ENCODE peak calls at places on chromosomes 5 and 9, in nine cellular contexts. Q is A549, Y is astrocyte, A is esophagus squamous epithelium, U is breast epithelium, B is left ventricle myocardium inferior, C is cardiac fibroblast, E is astrocyte of the spinal cord, L is HFF-Myc. W is an unnamed sample.

GRCh38 chr9:136943291-136944093 is 1.0 kb downstream of the FBXW5 start:
- DNase-seq in L (no peak), C (peak; percentile 34), Q (peak; percentile 50), A (no peak), B (no peak), E (peak; percentile 15), Y (no peak), U (no peak), W (peak; percentile 22)

GRCh38 chr5:149374801-149375200 is 4.3 kb downstream of the IL17B start:
- DNase-seq in Y (no peak), A (no peak), C (no peak), L (no peak), Q (no peak), E (no peak), B (no peak), U (no peak), W (no peak)

GRCh38 chr5:140673187-140673976 is at the start of gene DND1:
- DNase-seq in C (no peak), Y (no peak), Q (no peak), A (no peak), L (no peak), B (no peak), E (no peak), U (no peak), W (no peak)

GRCh38 chr5:81235287-81236072 is 2.4 kb downstream of the CKMT2 start:
- DNase-seq in L (no peak), B (peak; percentile 55), A (no peak), U (no peak), E (no peak), C (peak; percentile 44), Q (no peak), Y (no peak), W (peak; percentile 33)

GRCh38 chr5:14967166-14967565 is 95.6 kb upstream of the ANKH start:
- DNase-seq in Q (no peak), L (no peak), A (no peak), U (no peak), Y (no peak), C (no peak), B (no peak), E (no peak), W (no peak)

GRCh38 chr9:126107736-126108135 is 218.9 kb upstream of the MVB12B start:
- DNase-seq in U (no peak), B (no peak), Y (no peak), L (no peak), A (no peak), E (no peak), C (no peak), Q (no peak), W (no peak)

GRCh38 chr9:137762414-137763061 is 115.0 kb upstream of the CACNA1B start:
- DNase-seq in C (no peak), Q (no peak), U (no peak), E (no peak), B (no peak), A (no peak), L (peak; percentile 21), Y (no peak), W (no peak)

GRCh38 chr5:36492998-36493655 is 113.3 kb upstream of the SLC1A3 start:
- DNase-seq in A (no peak), B (no peak), E (peak; percentile 80), L (no peak), C (no peak), U (no peak), Q (no peak), Y (peak; percentile 78), W (no peak)

GRCh38 chr9:2570615-2571479 is 50.7 kb upstream of the VLDLR start:
- DNase-seq in Q (peak; percentile 8), B (peak; percentile 93), C (peak; percentile 91), U (peak; percentile 39), Y (peak; percentile 83), E (peak; percentile 82), L (peak; percentile 16), A (no peak), W (peak; percentile 85)

GRCh38 chr9:112041536-112042243 is 133.4 kb downstream of the SUSD1 start:
- DNase-seq in U (no peak), E (peak; percentile 99), Q (peak; percentile 77), Y (peak; percentile 100), B (no peak), C (peak; percentile 98), L (peak; percentile 98), A (no peak), W (peak; percentile 99)

GRCh38 chr5:17400724-17401508 is 97.1 kb upstream of the TAF11L2 start:
- DNase-seq in Q (no peak), A (no peak), U (no peak), C (no peak), E (no peak), L (no peak), Y (no peak), B (no peak), W (no peak)

GRCh38 chr5:123425444-123425843 is 2.2 kb upstream of the CEP120 start:
- DNase-seq in Y (no peak), L (no peak), C (no peak), B (no peak), A (no peak), E (no peak), Q (no peak), U (no peak), W (no peak)

GRCh38 chr5:59130441-59130840 is 547.6 kb downstream of the RAB3C start:
- DNase-seq in A (no peak), U (no peak), E (no peak), Q (no peak), Y (no peak), B (no peak), C (peak; percentile 47), L (no peak), W (peak; percentile 25)

GRCh38 chr9:4548796-4549725 is 58.8 kb downstream of the SLC1A1 start:
- DNase-seq in A (no peak), U (no peak), L (no peak), Q (peak; percentile 23), C (peak; percentile 6), B (peak; percentile 22), Y (no peak), E (no peak), W (no peak)

GRCh38 chr5:134521831-134522230 is 3.6 kb upstream of the JADE2 start:
- DNase-seq in U (no peak), C (no peak), L (no peak), A (no peak), E (no peak), B (no peak), Q (no peak), Y (no peak), W (no peak)

GRCh38 chr9:100011062-100011681 is 87.6 kb downstream of the ERP44 start:
- DNase-seq in U (no peak), C (peak; percentile 60), B (no peak), A (no peak), Y (peak; percentile 26), Q (peak; percentile 24), E (peak; percentile 68), L (peak; percentile 37), W (peak; percentile 76)

GRCh38 chr9:99400184-99400731 is 178.2 kb downstream of the SEC61B start:
- DNase-seq in Q (no peak), U (no peak), L (no peak), E (no peak), Y (no peak), C (peak; percentile 21), B (peak; percentile 30), A (no peak), W (no peak)

GRCh38 chr5:57085306-57086081 is 88.4 kb upstream of the GPBP1 start:
- DNase-seq in E (no peak), L (no peak), Y (no peak), Q (no peak), U (no peak), A (no peak), B (no peak), C (no peak), W (no peak)

GRCh38 chr5:57082441-57083067 is 91.3 kb upstream of the GPBP1 start:
- DNase-seq in L (no peak), A (no peak), E (peak; percentile 1), Q (no peak), B (no peak), Y (no peak), C (peak; percentile 36), U (no peak), W (peak; percentile 41)
- TF ChIP-seq CTCF in L (peak; percentile 50), A (no peak), E (no peak), Q (no peak), B (peak; percentile 39), Y (no peak), C (peak; percentile 38), U (no peak), W (peak; percentile 43)

DNA sequence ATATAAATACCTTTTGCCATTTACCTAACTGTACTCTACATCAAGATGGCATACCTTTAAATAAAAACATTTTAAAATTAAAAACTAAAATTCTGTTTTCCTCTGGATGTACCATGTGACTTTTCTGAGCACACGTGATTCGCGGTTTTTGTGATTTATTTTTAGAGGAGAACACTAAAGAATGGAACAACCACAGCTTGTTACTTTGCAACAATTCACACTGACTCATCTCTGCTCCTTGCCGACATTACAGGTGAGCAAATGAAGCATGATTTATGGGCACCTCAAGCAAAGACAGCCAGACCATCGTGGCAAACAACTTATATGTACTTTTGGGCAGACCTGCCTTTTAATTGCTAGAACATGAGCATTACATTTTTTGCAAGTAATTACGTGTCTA is 61.3 kb downstream of the GDA start:
- DNase-seq in L (no peak), U (no peak), B (no peak), E (no peak), A (no peak), Q (no peak), C (no peak), Y (no peak), W (no peak)
- H3K4me3 ChIP-seq in L (no peak overlapping the region), U (no peak overlapping the region), B (no peak overlapping the region), E (no peak overlapping the region), A (no peak overlapping the region), Q (no peak overlapping the region), C (no peak overlapping the region), Y (no peak overlapping the region), W (no peak overlapping the region)

DNA sequence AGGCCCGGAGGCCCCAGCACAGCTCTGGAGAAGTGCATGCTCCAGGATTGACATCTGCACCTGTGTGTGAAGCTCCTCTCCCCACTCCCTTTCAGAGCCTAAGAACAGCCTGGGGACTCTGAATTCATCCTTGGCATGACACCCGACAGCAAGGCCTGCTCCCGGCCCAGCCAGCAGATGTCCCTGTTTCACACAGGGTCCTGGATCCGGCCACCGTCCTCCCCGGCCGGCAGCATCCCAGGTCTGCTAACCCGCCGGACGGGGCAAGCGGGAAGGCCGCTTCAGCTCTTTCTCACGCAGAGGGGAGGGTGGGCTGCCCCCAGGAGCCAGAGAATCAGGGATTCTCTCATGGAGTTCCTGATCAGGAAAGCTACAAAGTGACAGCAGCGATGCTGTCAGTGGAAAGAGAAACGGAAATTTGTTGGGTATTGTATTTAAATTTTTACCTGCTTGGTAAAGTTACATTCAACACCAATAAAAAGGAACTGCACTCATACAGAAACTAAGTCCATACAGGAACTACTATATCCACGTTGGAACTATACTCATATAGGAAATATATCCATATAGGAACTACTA is 325.3 kb upstream of the IRX4 start:
- DNase-seq in A (no peak), E (no peak), U (peak; percentile 55), Q (peak; percentile 35), Y (no peak), C (no peak), L (no peak), B (no peak), W (peak; percentile 1)
- TF ChIP-seq CTCF in A (peak; percentile 4), E (no peak), U (peak; percentile 24), Q (peak; percentile 29), Y (no peak), C (no peak), L (no peak), B (peak; percentile 52), W (peak; percentile 8)

DNA sequence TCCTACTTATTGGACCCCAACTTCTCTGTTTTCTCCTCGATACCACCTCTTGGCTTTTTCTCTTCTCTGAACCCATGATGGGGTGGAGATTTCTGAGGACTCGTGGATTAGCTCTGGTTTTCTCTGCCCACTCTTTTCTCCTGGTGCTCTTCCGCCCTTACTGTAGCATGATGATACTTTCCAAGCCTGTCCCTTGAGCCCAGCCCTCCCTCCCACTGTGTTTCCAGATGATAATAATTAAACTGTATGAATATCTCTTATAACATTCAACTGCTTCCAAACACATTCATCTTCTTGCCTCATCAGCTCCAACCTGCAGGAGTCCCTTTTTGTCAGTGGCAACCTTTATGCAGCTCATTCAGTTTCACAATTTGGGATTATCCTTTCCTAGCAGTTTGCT is 494.2 kb upstream of the KLF4 start:
- DNase-seq in C (no peak), U (no peak), Q (no peak), B (no peak), Y (no peak), E (no peak), L (no peak), A (no peak), W (no peak)
- H3K4me3 ChIP-seq in C (no peak overlapping the region), U (no peak overlapping the region), Q (no peak overlapping the region), B (no peak overlapping the region), Y (no peak overlapping the region), E (no peak overlapping the region), L (no peak overlapping the region), A (no peak overlapping the region), W (no peak overlapping the region)

W was measured in fibroblast of pulmonary artery.